ENCODE peak calls at places on chromosomes 12 and 14, in eight cellular contexts. I, S, X, R, P, A, K and M are unnamed samples.

GRCh38 chr14:100436745-100437406 is 113.7 kb downstream of the SLC25A47 start:
- DNase-seq in I (no peak), S (no peak), X (no peak), R (no peak), P (no peak), A (no peak), K (no peak), M (no peak)

GRCh38 chr12:12010277-12011031 is 60.3 kb upstream of the BCL2L14 start:
- DNase-seq in I (no peak), S (peak; percentile 58), X (peak; percentile 61), R (no peak), P (no peak), A (peak; percentile 70), K (peak; percentile 63), M (peak; percentile 69)

GRCh38 chr14:94904636-94905035 is 134.7 kb upstream of the GSC start:
- DNase-seq in I (no peak), S (no peak), X (peak; percentile 34), R (no peak), P (peak; percentile 32), A (no peak), K (no peak), M (no peak)

GRCh38 chr14:105047283-105048016 is 17.8 kb downstream of the GPR132 start:
- DNase-seq in I (no peak), S (no peak), X (no peak), R (no peak), P (no peak), A (peak; percentile 44), K (no peak), M (no peak)

GRCh38 chr14:56304456-56304855 is 186.2 kb downstream of the PELI2 start:
- DNase-seq in I (no peak), S (no peak), X (no peak), R (no peak), P (no peak), A (no peak), K (no peak), M (no peak)

GRCh38 chr14:39060818-39061437 is 42.1 kb downstream of the SEC23A start:
- DNase-seq in I (no peak), S (no peak), X (no peak), R (no peak), P (no peak), A (no peak), K (no peak), M (no peak)

GRCh38 chr12:45051490-45052105 is 699 bp upstream of the DBX2 start:
- DNase-seq in I (no peak), S (peak; percentile 3), X (no peak), R (no peak), P (peak; percentile 9), A (peak; percentile 25), K (no peak), M (no peak)

GRCh38 chr12:90940872-90941499 is 14.0 kb downstream of the CCER1 start:
- DNase-seq in I (no peak), S (peak; percentile 87), X (peak; percentile 76), R (no peak), P (peak; percentile 55), A (no peak), K (no peak), M (no peak)

GRCh38 chr12:45183263-45183662 is 32.6 kb upstream of the ANO6 start:
- DNase-seq in I (no peak), S (peak; percentile 50), X (peak; percentile 31), R (no peak), P (no peak), A (no peak), K (no peak), M (no peak)

GRCh38 chr12:42696424-42697149 is 107.0 kb upstream of the PRICKLE1 start:
- DNase-seq in I (no peak), S (peak; percentile 88), X (peak; percentile 64), R (peak; percentile 95), P (no peak), A (peak; percentile 50), K (no peak), M (peak; percentile 50)

GRCh38 chr12:110688446-110689001 is 391 bp downstream of the HVCN1 start:
- DNase-seq in I (no peak), S (no peak), X (no peak), R (no peak), P (peak; percentile 36), A (no peak), K (peak; percentile 15), M (no peak)

GRCh38 chr14:75522224-75522764 is at the start of gene BATF:
- DNase-seq in I (no peak), S (no peak), X (no peak), R (no peak), P (no peak), A (peak; percentile 60), K (peak; percentile 76), M (no peak)

GRCh38 chr12:64039285-64039871 is 182.7 kb downstream of the KICS2 start:
- DNase-seq in I (no peak), S (peak; percentile 67), X (peak; percentile 74), R (no peak), P (peak; percentile 19), A (no peak), K (no peak), M (no peak)

GRCh38 chr14:64500088-64500487 is 3.5 kb downstream of the ZBTB25 start:
- DNase-seq in I (no peak), S (peak; percentile 35), X (no peak), R (no peak), P (no peak), A (no peak), K (no peak), M (no peak)

GRCh38 chr14:99604766-99605298 is 825 bp upstream of the CCDC85C start:
- DNase-seq in I (no peak), S (no peak), X (peak; percentile 33), R (no peak), P (peak; percentile 82), A (no peak), K (no peak), M (peak; percentile 56)

GRCh38 chr14:100372357-100373048 is 49.4 kb downstream of the SLC25A47 start:
- DNase-seq in I (no peak), S (peak; percentile 19), X (no peak), R (no peak), P (peak; percentile 59), A (no peak), K (no peak), M (no peak)

GRCh38 chr12:90816353-90817089 is 138.5 kb downstream of the CCER1 start:
- DNase-seq in I (no peak), S (no peak), X (peak; percentile 17), R (no peak), P (no peak), A (no peak), K (no peak), M (no peak)

GRCh38 chr14:50977863-50978520 is 33.7 kb upstream of the PYGL start:
- DNase-seq in I (no peak), S (no peak), X (no peak), R (no peak), P (no peak), A (no peak), K (no peak), M (no peak)

GRCh38 chr14:71399057-71399487 is 491.8 kb downstream of the PCNX1 start:
- DNase-seq in I (no peak), S (no peak), X (peak; percentile 33), R (no peak), P (no peak), A (no peak), K (peak; percentile 63), M (no peak)

GRCh38 chr12:88141774-88142609 is at the start of the genes CEP290 and TMTC3:
- DNase-seq in I (peak; percentile 94), S (peak; percentile 100), X (peak; percentile 100), R (peak; percentile 96), P (peak; percentile 98), A (peak; percentile 96), K (peak; percentile 94), M (peak; percentile 98)

GRCh38 chr14:30572237-30572636 is 13.3 kb downstream of the G2E3 start:
- DNase-seq in I (no peak), S (no peak), X (no peak), R (no peak), P (no peak), A (no peak), K (no peak), M (no peak)

GRCh38 chr12:107169200-107169599 is 75.9 kb upstream of the CRY1 start:
- DNase-seq in I (no peak), S (no peak), X (no peak), R (no peak), P (no peak), A (no peak), K (no peak), M (no peak)
- H3K27ac ChIP-seq in I (no peak overlapping the region), S (no peak overlapping the region), X (no peak overlapping the region), R (no peak overlapping the region), P (no peak overlapping the region), A (no peak overlapping the region), K (no peak overlapping the region), M (no peak overlapping the region)

DNA sequence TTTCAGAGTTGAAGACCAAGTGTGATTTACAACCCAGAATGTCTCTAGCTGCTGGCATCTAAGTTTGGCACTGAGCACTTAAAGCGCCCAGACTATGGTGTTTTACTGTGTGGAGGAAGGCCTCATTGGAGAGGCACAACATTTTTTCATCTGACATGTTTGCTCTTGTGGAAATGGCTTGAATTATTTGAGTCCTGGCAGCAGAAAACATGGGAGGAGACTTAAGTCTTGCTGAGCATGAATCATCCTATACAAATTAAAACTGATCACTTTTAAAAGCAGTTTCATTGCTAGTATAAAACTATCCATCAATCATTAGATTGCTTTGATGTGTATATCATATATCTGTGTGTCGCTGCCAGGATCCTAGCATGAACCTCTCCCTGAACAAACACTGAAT is 85.9 kb upstream of the REP15 start:
- DNase-seq in I (no peak), S (peak; percentile 83), X (peak; percentile 70), R (no peak), P (no peak), A (no peak), K (no peak), M (no peak)
- H3K4me1 ChIP-seq in I (no peaks in the 10 kb centered on the region), S (peaks cover 12% of the 10 kb centered on the region), X (peaks cover 6% of the 10 kb centered on the region), R (no peaks in the 10 kb centered on the region), P (peaks cover 15% of the 10 kb centered on the region), A (peaks cover 25% of the 10 kb centered on the region), K (no peaks in the 10 kb centered on the region), M (peaks cover 9% of the 10 kb centered on the region)

GRCh38 chr12:62106547-62107175 is 153.5 kb upstream of the USP15 start:
- DNase-seq in I (no peak), S (no peak), X (no peak), R (no peak), P (no peak), A (no peak), K (no peak), M (no peak)
- H3K4me3 ChIP-seq in I (no peak overlapping the region), S (no peak overlapping the region), X (no peak overlapping the region), R (no peak overlapping the region), P (no peak overlapping the region), A (no peak overlapping the region), K (no peak overlapping the region), M (no peak overlapping the region)

DNA sequence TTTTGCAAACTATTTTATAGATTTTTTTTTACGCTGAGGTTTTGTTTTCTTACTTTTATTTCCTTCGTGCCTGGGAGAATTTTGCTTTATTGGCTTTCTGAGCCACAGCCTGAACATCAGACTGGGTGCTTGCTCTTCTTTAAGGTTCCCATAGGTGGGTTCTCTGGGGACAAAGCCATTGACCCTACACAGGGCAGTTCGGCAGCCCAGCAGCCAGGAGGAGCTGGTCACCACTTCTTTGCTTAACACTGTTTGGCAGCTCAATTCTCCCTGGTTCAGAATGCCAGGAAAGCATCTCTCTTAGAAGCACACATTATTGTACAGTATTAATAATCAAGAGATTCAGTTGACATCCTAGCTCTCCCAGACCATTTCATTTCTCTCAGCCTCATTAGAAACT is 140.8 kb upstream of the NEDD1 start:
- DNase-seq in I (no peak), S (no peak), X (peak; percentile 3), R (no peak), P (peak; percentile 26), A (no peak), K (no peak), M (no peak)
- H3K27ac ChIP-seq in I (no peak overlapping the region), S (no peak overlapping the region), X (no peak overlapping the region), R (no peak overlapping the region), P (no peak overlapping the region), A (no peak overlapping the region), K (no peak overlapping the region), M (no peak overlapping the region)